ENCODE peak calls at places on chromosomes 11 and 22, in seven cellular contexts. T is K562, Q is A549, J is H1, B is IMR-90, N is HCT116, O is GM12878. K is an unnamed sample.

GRCh38 chr22:49462291-49462690 is 365.4 kb downstream of the BRD1 start:
- DNase-seq in N (no peak), Q (no peak), O (no peak), J (no peak), B (no peak), T (no peak), K (no peak)

GRCh38 chr11:47136921-47137320 is 39.8 kb downstream of the ARFGAP2 start:
- DNase-seq in T (no peak), B (no peak), O (no peak), N (no peak), Q (no peak), J (no peak), K (no peak)

GRCh38 chr11:64078294-64078693 is 42.6 kb downstream of the FLRT1 start:
- DNase-seq in T (no peak), N (no peak), J (no peak), Q (no peak), O (no peak), B (no peak), K (no peak)

GRCh38 chr22:19321757-19322156 is 30.2 kb upstream of the CLTCL1 start:
- DNase-seq in N (no peak), B (no peak), O (no peak), J (no peak), T (no peak), Q (no peak), K (no peak)

GRCh38 chr11:76885390-76886097 is 24.8 kb downstream of the ACER3 start:
- DNase-seq in J (no peak), N (no peak), B (peak; percentile 49), Q (peak; percentile 6), T (peak; percentile 41), O (no peak), K (no peak)

GRCh38 chr11:15816270-15816871 is 540.0 kb downstream of the SOX6 start:
- DNase-seq in J (no peak), N (no peak), O (no peak), T (no peak), Q (no peak), B (peak; percentile 92), K (no peak)

GRCh38 chr11:9922806-9923205 is 258.9 kb downstream of the SWAP70 start:
- DNase-seq in N (no peak), T (no peak), J (peak; percentile 57), O (no peak), Q (no peak), B (no peak), K (no peak)

GRCh38 chr11:134942633-134943032 is 530.6 kb upstream of the B3GAT1 start:
- DNase-seq in O (no peak), J (no peak), Q (no peak), B (no peak), T (no peak), N (no peak), K (no peak)

GRCh38 chr11:82995754-82996398 is 75.8 kb downstream of the RAB30 start:
- DNase-seq in N (no peak), Q (no peak), O (no peak), B (no peak), J (no peak), T (no peak), K (no peak)

GRCh38 chr22:36913431-36914382 is at the start of gene CSF2RB:
- DNase-seq in T (peak; percentile 11), J (no peak), N (no peak), Q (no peak), B (no peak), O (no peak), K (no peak)

GRCh38 chr11:19725379-19726079 is 12.9 kb downstream of the NAV2 start:
- DNase-seq in Q (no peak), N (no peak), O (no peak), J (no peak), T (no peak), B (no peak), K (no peak)

GRCh38 chr11:94638278-94638901 is 71.2 kb downstream of the PIWIL4 start:
- DNase-seq in B (no peak), O (no peak), N (no peak), T (no peak), J (peak; percentile 16), Q (no peak), K (no peak)

GRCh38 chr22:41401781-41402648 is 20.3 kb downstream of the TEF start:
- DNase-seq in J (no peak), N (no peak), T (no peak), O (no peak), B (peak; percentile 79), Q (peak; percentile 43), K (peak; percentile 70)

GRCh38 chr11:88482871-88483301 is 145.3 kb upstream of the CTSC start:
- DNase-seq in N (no peak), J (no peak), B (peak; percentile 65), Q (no peak), T (no peak), O (no peak), K (no peak)

GRCh38 chr11:45097721-45098493 is 48.5 kb upstream of the PRDM11 start:
- DNase-seq in J (peak; percentile 94), Q (peak; percentile 23), O (no peak), T (peak; percentile 65), N (no peak), B (peak; percentile 56), K (no peak)

GRCh38 chr22:37186228-37186996 is 1.6 kb downstream of the C1QTNF6 start:
- DNase-seq in T (peak; percentile 72), N (peak; percentile 97), B (peak; percentile 88), O (peak; percentile 55), J (peak; percentile 68), Q (peak; percentile 94), K (peak; percentile 64)

GRCh38 chr11:94800394-94800793 is 32.2 kb downstream of the AMOTL1 start:
- DNase-seq in B (no peak), T (no peak), O (no peak), J (no peak), Q (no peak), N (no peak), K (no peak)

GRCh38 chr11:87366766-87367405 is 329.2 kb downstream of the TMEM135 start:
- DNase-seq in T (no peak), Q (no peak), N (no peak), J (no peak), B (no peak), O (no peak), K (no peak)

GRCh38 chr22:44291265-44292006 is 21.3 kb downstream of the SHISAL1 start:
- DNase-seq in J (no peak), B (peak; percentile 7), T (no peak), N (no peak), Q (no peak), O (no peak), K (no peak)
- TF ChIP-seq CEBPB in J (no peak), B (no peak), T (no peak), N (no peak), Q (no peak), O (no peak), K (no peak)

GRCh38 chr22:47200273-47201051 is 438.0 kb downstream of the TBC1D22A start:
- DNase-seq in B (no peak), O (no peak), N (no peak), Q (no peak), J (peak; percentile 4), T (no peak), K (no peak)

GRCh38 chr22:47197735-47198500 is 435.5 kb downstream of the TBC1D22A start:
- DNase-seq in Q (no peak), O (no peak), B (no peak), N (no peak), T (no peak), J (no peak), K (no peak)

GRCh38 chr22:47199261-47199948 is 437.0 kb downstream of the TBC1D22A start:
- DNase-seq in Q (no peak), B (no peak), T (no peak), J (peak; percentile 27), N (no peak), O (no peak), K (no peak)

GRCh38 chr22:47199949-47200272 is 437.5 kb downstream of the TBC1D22A start:
- DNase-seq in O (no peak), J (no peak), B (no peak), T (no peak), Q (no peak), N (no peak), K (no peak)

DNA sequence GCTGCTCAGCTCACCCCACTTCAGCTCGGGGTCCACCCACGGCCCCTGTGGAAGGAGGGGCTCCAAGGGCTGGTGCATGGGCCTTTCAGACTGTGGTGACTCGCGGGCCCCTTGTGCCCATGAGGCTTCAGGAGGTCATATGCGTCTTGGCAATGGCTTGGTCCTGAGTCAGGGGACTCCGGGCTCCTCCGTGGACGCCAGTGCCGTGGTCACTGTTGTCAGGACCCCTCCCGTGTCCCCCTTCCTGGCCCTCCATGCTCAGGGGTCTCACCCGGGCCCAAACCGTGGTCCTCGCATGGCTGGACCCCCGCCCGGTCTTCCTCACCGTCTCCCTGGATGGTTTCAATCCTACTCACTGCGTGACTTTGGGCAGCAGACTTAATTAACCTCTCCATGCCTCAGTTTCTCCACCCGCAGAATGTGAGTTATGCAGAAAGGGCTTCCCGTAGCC is 436.4 kb downstream of the TBC1D22A start:
- DNase-seq in Q (no peak), N (no peak), B (no peak), T (no peak), J (peak; percentile 13), O (no peak), K (no peak)
- TF ChIP-seq CEBPB in Q (no peak), N (no peak), B (no peak), T (no peak), J (no peak), O (no peak), K (no peak)

DNA sequence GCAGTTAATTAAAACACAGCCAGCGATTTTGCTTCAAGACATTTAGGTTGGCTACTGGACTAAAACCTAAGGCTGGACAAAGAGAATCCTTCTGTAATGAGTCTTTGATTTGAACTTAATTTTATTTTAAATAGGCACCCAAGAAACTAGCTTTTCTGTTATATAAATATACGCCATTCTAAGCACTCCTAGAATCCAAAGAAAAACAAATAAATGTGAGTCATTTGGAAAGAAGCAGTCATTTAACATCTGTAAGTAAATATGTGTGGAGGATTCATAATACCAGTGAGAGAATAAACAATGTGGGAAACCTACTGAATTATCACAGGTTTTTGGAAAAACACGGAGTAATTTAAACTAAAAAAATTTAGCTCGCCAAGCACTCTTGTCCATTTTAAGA is 1.2 kb upstream of the TECTA start:
- DNase-seq in J (no peak), O (no peak), Q (no peak), N (no peak), B (peak; percentile 64), T (no peak), K (no peak)
- TF ChIP-seq CEBPB in J (no peak), O (no peak), Q (no peak), N (no peak), B (no peak), T (no peak), K (no peak)

GRCh38 chr11:105003151-105003550 is 19.8 kb downstream of the CASP5 start:
- DNase-seq in N (no peak), Q (no peak), O (no peak), B (no peak), J (no peak), T (no peak), K (no peak)

GRCh38 chr11:104999716-105000115 is 23.3 kb downstream of the CASP5 start:
- DNase-seq in N (no peak), B (peak; percentile 3), T (no peak), Q (no peak), O (no peak), J (no peak), K (no peak)

GRCh38 chr11:105004021-105004420 is 18.9 kb downstream of the CASP5 start:
- DNase-seq in Q (no peak), J (no peak), B (no peak), O (no peak), N (no peak), T (no peak), K (peak; percentile 51)

GRCh38 chr11:105000167-105000566 is 22.8 kb downstream of the CASP5 start:
- DNase-seq in N (peak; percentile 37), J (peak; percentile 47), T (no peak), O (no peak), B (no peak), Q (peak; percentile 31), K (peak; percentile 71)

GRCh38 chr11:105000797-105001196 is 22.2 kb downstream of the CASP5 start:
- DNase-seq in Q (peak; percentile 1), O (peak; percentile 24), J (peak; percentile 76), T (peak; percentile 26), B (no peak), N (peak; percentile 19), K (no peak)
- TF ChIP-seq CEBPB in Q (no peak), O (no peak), J (no peak), T (no peak), B (no peak), N (no peak), K (no peak)